ENCODE peak calls at places on chromosomes 3 and 15, in nine cellular contexts. One of them, this sample, is unnamed.

GRCh38 chr3:156670077-156670476 is 4.3 kb upstream of the TIPARP start:
- DNase-seq in lower leg skin: no peak
- DNase-seq in posterior cingulate gyrus: no peak
- DNase-seq in activated CD4-positive, alpha-beta T cell treated with anti-CD3 and anti-CD28 coated beads, Interleukin-2, amount 50 U/mL, for 1 hour: no peak
- DNase-seq in NCI-H1694 treated with DMSO at 0.1 percent for 48 hours: no peak
- DNase-seq in AG08396: no peak
- DNase-seq in AG08395: no peak
- DNase-seq in GM23338: no peak
- DNase-seq in ureter: no peak
- DNase-seq in this sample: no peak

GRCh38 chr15:42329161-42329560 is 30.1 kb upstream of the CAPN3 start:
- DNase-seq in ureter: no peak
- DNase-seq in posterior cingulate gyrus: no peak
- DNase-seq in NCI-H1694 treated with DMSO at 0.1 percent for 48 hours: no peak
- DNase-seq in AG08396: no peak
- DNase-seq in lower leg skin: no peak
- DNase-seq in AG08395: no peak
- DNase-seq in GM23338: no peak
- DNase-seq in activated CD4-positive, alpha-beta T cell treated with anti-CD3 and anti-CD28 coated beads, Interleukin-2, amount 50 U/mL, for 1 hour: no peak
- DNase-seq in this sample: no peak

GRCh38 chr3:35707904-35708303 is 68.6 kb downstream of the ARPP21 start:
- DNase-seq in posterior cingulate gyrus: no peak
- DNase-seq in activated CD4-positive, alpha-beta T cell treated with anti-CD3 and anti-CD28 coated beads, Interleukin-2, amount 50 U/mL, for 1 hour: no peak
- DNase-seq in ureter: no peak
- DNase-seq in AG08395: no peak
- DNase-seq in lower leg skin: no peak
- DNase-seq in AG08396: no peak
- DNase-seq in NCI-H1694 treated with DMSO at 0.1 percent for 48 hours: no peak
- DNase-seq in GM23338: no peak
- DNase-seq in this sample: no peak

GRCh38 chr3:45547764-45548683 is 46.5 kb upstream of the LIMD1 start:
- DNase-seq in posterior cingulate gyrus: no peak
- DNase-seq in lower leg skin: peak
- DNase-seq in AG08396: no peak
- DNase-seq in activated CD4-positive, alpha-beta T cell treated with anti-CD3 and anti-CD28 coated beads, Interleukin-2, amount 50 U/mL, for 1 hour: no peak
- DNase-seq in ureter: no peak
- DNase-seq in NCI-H1694 treated with DMSO at 0.1 percent for 48 hours: peak
- DNase-seq in AG08395: peak
- DNase-seq in GM23338: no peak
- DNase-seq in this sample: no peak

GRCh38 chr15:45634442-45635190 is at the start of gene SQOR:
- DNase-seq in ureter: peak
- DNase-seq in lower leg skin: peak
- DNase-seq in activated CD4-positive, alpha-beta T cell treated with anti-CD3 and anti-CD28 coated beads, Interleukin-2, amount 50 U/mL, for 1 hour: peak
- DNase-seq in GM23338: peak
- DNase-seq in posterior cingulate gyrus: peak
- DNase-seq in AG08395: peak
- DNase-seq in NCI-H1694 treated with DMSO at 0.1 percent for 48 hours: no peak
- DNase-seq in AG08396: peak
- DNase-seq in this sample: no peak

GRCh38 chr15:40911139-40911538 is 16.9 kb downstream of the VPS18 start:
- DNase-seq in GM23338: peak
- DNase-seq in lower leg skin: no peak
- DNase-seq in posterior cingulate gyrus: no peak
- DNase-seq in AG08396: no peak
- DNase-seq in AG08395: no peak
- DNase-seq in NCI-H1694 treated with DMSO at 0.1 percent for 48 hours: no peak
- DNase-seq in activated CD4-positive, alpha-beta T cell treated with anti-CD3 and anti-CD28 coated beads, Interleukin-2, amount 50 U/mL, for 1 hour: no peak
- DNase-seq in ureter: no peak
- DNase-seq in this sample: no peak

GRCh38 chr3:27577504-27577903 is 93.3 kb upstream of the SLC4A7 start:
- DNase-seq in AG08396: no peak
- DNase-seq in ureter: no peak
- DNase-seq in NCI-H1694 treated with DMSO at 0.1 percent for 48 hours: no peak
- DNase-seq in AG08395: no peak
- DNase-seq in posterior cingulate gyrus: no peak
- DNase-seq in activated CD4-positive, alpha-beta T cell treated with anti-CD3 and anti-CD28 coated beads, Interleukin-2, amount 50 U/mL, for 1 hour: no peak
- DNase-seq in lower leg skin: no peak
- DNase-seq in GM23338: no peak
- DNase-seq in this sample: no peak

GRCh38 chr15:66901336-66902100 is 163.9 kb upstream of the SMAD3 start:
- DNase-seq in lower leg skin: no peak
- DNase-seq in posterior cingulate gyrus: no peak
- DNase-seq in GM23338: no peak
- DNase-seq in AG08395: peak
- DNase-seq in NCI-H1694 treated with DMSO at 0.1 percent for 48 hours: no peak
- DNase-seq in AG08396: no peak
- DNase-seq in activated CD4-positive, alpha-beta T cell treated with anti-CD3 and anti-CD28 coated beads, Interleukin-2, amount 50 U/mL, for 1 hour: no peak
- DNase-seq in ureter: no peak
- DNase-seq in this sample: no peak

GRCh38 chr3:171976526-171976925 is 62.9 kb upstream of the FNDC3B start:
- DNase-seq in lower leg skin: no peak
- DNase-seq in NCI-H1694 treated with DMSO at 0.1 percent for 48 hours: no peak
- DNase-seq in activated CD4-positive, alpha-beta T cell treated with anti-CD3 and anti-CD28 coated beads, Interleukin-2, amount 50 U/mL, for 1 hour: no peak
- DNase-seq in posterior cingulate gyrus: no peak
- DNase-seq in ureter: no peak
- DNase-seq in GM23338: no peak
- DNase-seq in AG08396: peak
- DNase-seq in AG08395: peak
- DNase-seq in this sample: no peak

GRCh38 chr15:32649336-32649735 is 7.8 kb downstream of the SCG5 start:
- DNase-seq in GM23338: peak
- DNase-seq in lower leg skin: no peak
- DNase-seq in NCI-H1694 treated with DMSO at 0.1 percent for 48 hours: no peak
- DNase-seq in posterior cingulate gyrus: no peak
- DNase-seq in AG08396: peak
- DNase-seq in ureter: no peak
- DNase-seq in activated CD4-positive, alpha-beta T cell treated with anti-CD3 and anti-CD28 coated beads, Interleukin-2, amount 50 U/mL, for 1 hour: no peak
- DNase-seq in AG08395: peak
- DNase-seq in this sample: no peak

GRCh38 chr3:160413613-160414248 is 14.3 kb downstream of the SMC4 start:
- DNase-seq in lower leg skin: peak
- DNase-seq in activated CD4-positive, alpha-beta T cell treated with anti-CD3 and anti-CD28 coated beads, Interleukin-2, amount 50 U/mL, for 1 hour: peak
- DNase-seq in posterior cingulate gyrus: peak
- DNase-seq in AG08396: peak
- DNase-seq in NCI-H1694 treated with DMSO at 0.1 percent for 48 hours: peak
- DNase-seq in ureter: peak
- DNase-seq in GM23338: peak
- DNase-seq in AG08395: peak
- DNase-seq in this sample: no peak

GRCh38 chr3:197458179-197458707 is 97.5 kb downstream of the BDH1 start:
- DNase-seq in AG08395: no peak
- DNase-seq in GM23338: peak
- DNase-seq in NCI-H1694 treated with DMSO at 0.1 percent for 48 hours: no peak
- DNase-seq in activated CD4-positive, alpha-beta T cell treated with anti-CD3 and anti-CD28 coated beads, Interleukin-2, amount 50 U/mL, for 1 hour: peak
- DNase-seq in posterior cingulate gyrus: no peak
- DNase-seq in ureter: no peak
- DNase-seq in AG08396: no peak
- DNase-seq in lower leg skin: no peak
- DNase-seq in this sample: no peak